ENCODE peak calls at places on chromosome 4, in eight cellular contexts. X, L, T, S, C, G, U and N are unnamed samples. For H3K4me1, the result is how much of the 10 kb centered on the place peaks cover.

GRCh38 chr4:83109480-83110221 is 4.9 kb downstream of the PLAC8 start:
- DNase-seq in S (peak), C (no peak), L (no peak), T (peak), U (peak), X (peak), G (peak), N (peak)

GRCh38 chr4:54543088-54543795 is 114.5 kb upstream of the KIT start:
- DNase-seq in S (no peak), L (peak), T (no peak), C (peak), U (no peak), G (no peak), X (no peak), N (no peak)

GRCh38 chr4:1590244-1590643 is 93.9 kb downstream of the FAM53A start:
- DNase-seq in S (peak), U (no peak), T (no peak), C (no peak), X (no peak), G (no peak), L (no peak), N (no peak)

GRCh38 chr4:167622481-167623240 is 388.4 kb upstream of the SPOCK3 start:
- DNase-seq in C (peak), S (no peak), G (peak), U (peak), T (peak), L (peak), X (peak), N (peak)

GRCh38 chr4:156784970-156785369 is 186.6 kb downstream of the PDGFC start:
- DNase-seq in G (no peak), T (no peak), C (no peak), S (no peak), L (no peak), U (no peak), X (no peak), N (no peak)

GRCh38 chr4:3514806-3515421 is 17.3 kb downstream of the LRPAP1 start:
- DNase-seq in T (peak), X (no peak), L (no peak), G (no peak), C (peak), U (no peak), S (peak), N (no peak)

GRCh38 chr4:185810746-185811508 is 1.1 kb downstream of the SORBS2 start:
- DNase-seq in U (no peak), S (no peak), L (no peak), G (no peak), C (peak), X (no peak), T (no peak), N (no peak)

GRCh38 chr4:111847256-111848108 is 297.8 kb upstream of the FAM241A start:
- DNase-seq in G (no peak), U (no peak), C (no peak), S (no peak), X (no peak), L (no peak), T (no peak), N (no peak)

GRCh38 chr4:47032405-47033106 is 1.2 kb downstream of the GABRB1 start:
- DNase-seq in C (peak), U (peak), S (peak), T (peak), X (peak), G (peak), L (no peak), N (peak)

GRCh38 chr4:52197351-52197750 is 146.2 kb downstream of the SPATA18 start:
- DNase-seq in X (no peak), T (no peak), U (no peak), L (no peak), C (no peak), G (no peak), S (no peak), N (no peak)

GRCh38 chr4:54215379-54216072 is 13.6 kb upstream of the PDGFRA start:
- DNase-seq in S (no peak), U (no peak), L (no peak), T (no peak), G (no peak), X (no peak), C (no peak), N (peak)

GRCh38 chr4:55002431-55002830 is 123.0 kb downstream of the KDR start:
- DNase-seq in X (no peak), L (no peak), T (no peak), G (no peak), C (peak), U (no peak), S (no peak), N (no peak)

GRCh38 chr4:81214518-81215218 is 354 bp downstream of the PRKG2 start:
- DNase-seq in S (peak), L (no peak), U (no peak), G (no peak), C (peak), T (peak), X (no peak), N (no peak)

GRCh38 chr4:126799971-126800722 is 832.6 kb upstream of the INTU start:
- DNase-seq in U (no peak), C (no peak), L (no peak), T (no peak), S (no peak), X (no peak), G (peak), N (no peak)

GRCh38 chr4:8329859-8330761 is 60.6 kb downstream of the HTRA3 start:
- DNase-seq in T (no peak), G (no peak), C (no peak), U (no peak), X (no peak), S (peak), L (no peak), N (no peak)

GRCh38 chr4:105150511-105150910 is 3.8 kb downstream of the TET2 start:
- DNase-seq in L (no peak), S (no peak), T (no peak), X (no peak), C (no peak), U (no peak), G (no peak), N (no peak)

GRCh38 chr4:165464813-165465381 is 86.1 kb downstream of the CPE start:
- DNase-seq in T (peak), C (no peak), X (no peak), U (peak), G (peak), S (no peak), L (no peak), N (peak)

GRCh38 chr4:184376136-184376838 is 98.1 kb downstream of the IRF2 start:
- DNase-seq in T (no peak), L (no peak), S (no peak), U (no peak), C (no peak), G (no peak), X (no peak), N (no peak)

GRCh38 chr4:164734476-164734875 is 19.5 kb upstream of the SMIM31 start:
- DNase-seq in G (no peak), U (no peak), T (no peak), X (no peak), C (no peak), S (no peak), L (no peak), N (no peak)

GRCh38 chr4:33930497-33930896 is 2313.8 kb downstream of the ARAP2 start:
- DNase-seq in X (no peak), U (no peak), T (no peak), G (no peak), S (no peak), L (no peak), C (no peak), N (no peak)

DNA sequence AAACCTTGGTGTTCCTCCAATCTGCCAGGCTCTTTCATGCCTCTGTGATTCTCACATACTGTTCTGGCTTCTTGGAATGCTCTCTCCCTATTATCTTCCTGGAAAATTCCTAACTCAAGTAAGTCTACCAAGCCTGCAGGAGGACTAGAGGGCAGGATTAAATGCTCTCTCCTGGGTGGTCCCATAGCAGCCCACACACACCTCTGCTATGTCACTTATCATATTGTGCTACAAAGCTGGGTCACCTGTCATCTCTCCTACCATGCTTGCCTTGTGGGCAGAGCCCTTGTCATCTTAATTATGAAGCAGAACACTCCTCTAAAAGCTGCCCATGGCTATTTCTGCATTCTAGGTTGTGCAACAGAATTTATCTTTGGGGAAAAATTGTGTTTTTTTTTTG is 344.5 kb upstream of the NOCT start:
- DNase-seq in T (no peak), X (no peak), G (no peak), C (no peak), L (no peak), U (no peak), S (no peak), N (no peak)
- H3K4me1 ChIP-seq in T (under half), X (under half), G (under half), C (under half), L (under half), U (under half), S (under half), N (under half)

GRCh38 chr4:18042754-18043153 is 21.2 kb upstream of the LCORL start:
- DNase-seq in G (no peak), C (no peak), S (no peak), X (no peak), L (no peak), T (no peak), U (no peak), N (peak)
- TF ChIP-seq CTCF in G (no peak), C (peak), S (no peak), X (no peak), L (no peak), T (peak), U (no peak), N (no peak)

GRCh38 chr4:26344901-26345300 is 24.1 kb downstream of the RBPJ start:
- DNase-seq in U (no peak), L (no peak), S (no peak), G (no peak), C (no peak), X (no peak), T (no peak), N (no peak)
- H3K4me3 ChIP-seq in U (no peak), L (no peak), S (no peak), G (no peak), C (no peak), X (no peak), T (no peak), N (no peak)

DNA sequence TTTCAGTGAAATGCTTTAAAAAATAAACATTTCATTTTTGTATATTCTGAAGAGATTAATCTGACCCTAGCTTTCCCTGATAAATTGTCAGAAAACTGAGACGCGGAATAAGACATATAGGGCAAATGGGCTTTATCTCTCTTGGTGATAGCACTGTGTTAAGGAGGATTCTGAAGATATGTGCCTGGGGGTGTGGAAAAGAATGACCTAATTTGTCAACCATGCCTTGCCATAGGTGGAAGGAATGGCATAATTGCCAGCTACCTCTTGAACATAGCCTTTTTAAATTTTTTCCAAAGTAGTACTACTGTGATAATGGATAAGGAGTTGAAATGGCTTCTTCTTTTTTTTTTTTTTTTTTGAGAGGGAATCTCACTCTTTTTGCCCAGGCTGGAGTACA is 11.7 kb downstream of the JADE1 start:
- DNase-seq in L (no peak), S (no peak), X (no peak), T (no peak), G (no peak), U (no peak), C (no peak), N (no peak)
- H3K4me1 ChIP-seq in L (under half), S (under half), X (under half), T (under half), G (under half), U (half or more), C (under half), N (half or more)

GRCh38 chr4:89949782-89950387 is 55.2 kb downstream of the MMRN1 start:
- DNase-seq in G (no peak), S (no peak), X (no peak), U (no peak), L (no peak), T (peak), C (no peak), N (no peak)
- TF ChIP-seq CTCF in G (no peak), S (peak), X (peak), U (peak), L (no peak), T (peak), C (peak), N (peak)